ENCODE peak calls at places on chromosomes 4 and X, in four cellular contexts. F, R, M and O are unnamed samples.

GRCh38 chr4:109005523-109005922 is 242.7 kb upstream of the ETNPPL start:
- DNase-seq in F (no peak), R (peak), M (peak), O (no peak)

GRCh38 chr4:3432381-3432790 is 9.4 kb upstream of the HGFAC start:
- DNase-seq in F (no peak), R (no peak), M (no peak), O (no peak)

GRCh38 chr4:108072300-108072699 is 82.6 kb downstream of the HADH start:
- DNase-seq in F (no peak), R (no peak), M (no peak), O (peak)

GRCh38 chr4:111937368-111937767 is 207.9 kb upstream of the FAM241A start:
- DNase-seq in F (no peak), R (peak), M (peak), O (peak)

GRCh38 chrX:24858004-24858746 is 157.6 kb downstream of the ARX start:
- DNase-seq in F (no peak), R (peak), M (no peak), O (no peak)

GRCh38 chr4:26140150-26140898 is 180.5 kb upstream of the RBPJ start:
- DNase-seq in F (no peak), R (peak), M (no peak), O (no peak)

GRCh38 chr4:76028242-76028859 is 5.1 kb upstream of the CXCL10 start:
- DNase-seq in F (no peak), R (peak), M (no peak), O (no peak)

GRCh38 chrX:118823263-118824172 is at the start of gene ZCCHC12:
- DNase-seq in F (no peak), R (peak), M (peak), O (peak)

GRCh38 chr4:81965911-81966310 is 407.9 kb downstream of the HNRNPD start:
- DNase-seq in F (no peak), R (no peak), M (no peak), O (no peak)

GRCh38 chrX:17472424-17472823 is 97.4 kb downstream of the NHS start:
- DNase-seq in F (no peak), R (no peak), M (no peak), O (no peak)

GRCh38 chr4:88242144-88242543 is 42.2 kb downstream of the PPM1K start:
- DNase-seq in F (no peak), R (no peak), M (no peak), O (no peak)

GRCh38 chrX:70979136-70979762 is 48.4 kb upstream of the SLC7A3 start:
- DNase-seq in F (no peak), R (peak), M (peak), O (no peak)

GRCh38 chrX:3815896-3816664 is 102.6 kb upstream of the PRKX start:
- DNase-seq in F (peak), R (peak), M (no peak), O (no peak)

GRCh38 chrX:17818729-17819128 is 42.4 kb downstream of the RAI2 start:
- DNase-seq in F (no peak), R (no peak), M (no peak), O (no peak)

GRCh38 chr4:1026115-1026514 is 14.7 kb downstream of the FGFRL1 start:
- DNase-seq in F (no peak), R (peak), M (peak), O (no peak)

GRCh38 chr4:73066928-73067327 is 2.6 kb downstream of the COX18 start:
- DNase-seq in F (no peak), R (no peak), M (no peak), O (no peak)

GRCh38 chr4:3255611-3256186 is 6.7 kb downstream of the MSANTD1 start:
- DNase-seq in F (peak), R (no peak), M (no peak), O (no peak)

GRCh38 chrX:150574824-150575409 is 6.5 kb downstream of the MTM1 start:
- DNase-seq in F (no peak), R (no peak), M (no peak), O (no peak)

GRCh38 chr4:149293233-149293632 is 522.4 kb downstream of the IQCM start:
- DNase-seq in F (no peak), R (no peak), M (no peak), O (no peak)

GRCh38 chr4:108216510-108216909 is 47.8 kb upstream of the LEF1 start:
- DNase-seq in F (no peak), R (no peak), M (no peak), O (no peak)

GRCh38 chr4:124641715-124642380 is 70.7 kb downstream of the ANKRD50 start:
- DNase-seq in F (no peak), R (peak), M (peak), O (no peak)

GRCh38 chr4:150855981-150856510 is 159.0 kb downstream of the LRBA start:
- DNase-seq in F (no peak), R (no peak), M (no peak), O (no peak)

GRCh38 chr4:150853882-150854281 is 161.2 kb downstream of the LRBA start:
- DNase-seq in F (no peak), R (no peak), M (no peak), O (no peak)

GRCh38 chr4:150854600-150854999 is 160.5 kb downstream of the LRBA start:
- DNase-seq in F (no peak), R (no peak), M (no peak), O (no peak)

GRCh38 chr4:150849016-150849415 is 166.1 kb downstream of the LRBA start:
- DNase-seq in F (no peak), R (peak), M (peak), O (no peak)

DNA sequence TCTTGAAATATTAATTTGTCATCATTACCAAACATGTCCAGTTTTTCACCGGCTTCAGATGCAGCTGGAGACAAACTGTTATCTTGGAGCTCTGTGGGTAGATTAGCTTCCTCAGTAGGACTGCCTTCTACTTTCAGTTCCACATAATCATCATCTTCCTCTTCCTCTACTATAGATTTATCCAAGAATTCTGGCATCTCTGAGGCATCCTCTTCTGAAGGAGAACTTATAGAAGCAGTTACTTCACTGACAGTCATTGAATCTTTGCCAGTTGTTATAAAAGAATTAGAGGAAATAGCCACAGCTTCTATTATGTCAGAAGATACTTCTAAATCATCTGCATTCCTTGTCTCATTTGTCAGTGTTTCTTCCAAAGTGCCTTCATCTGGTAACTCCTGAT is 162.8 kb downstream of the LRBA start:
- DNase-seq in F (no peak), R (no peak), M (no peak), O (no peak)
- H3K4me3 ChIP-seq in F (no peak), R (no peak), M (no peak), O (no peak)

GRCh38 chr4:67885727-67886126 is 1.9 kb upstream of the TMPRSS11D start:
- DNase-seq in F (no peak), R (peak), M (peak), O (no peak)
- H3K4me3 ChIP-seq in F (no peak), R (no peak), M (no peak), O (no peak)

GRCh38 chr4:156019238-156019637 is 65.6 kb upstream of the CTSO start:
- DNase-seq in F (no peak), R (no peak), M (no peak), O (no peak)
- H3K4me3 ChIP-seq in F (no peak), R (no peak), M (no peak), O (no peak)

GRCh38 chr4:39407584-39407885 is 805 bp downstream of the KLB start:
- DNase-seq in F (no peak), R (no peak), M (no peak), O (no peak)
- H3K4me3 ChIP-seq in F (no peak), R (no peak), M (no peak), O (no peak)

DNA sequence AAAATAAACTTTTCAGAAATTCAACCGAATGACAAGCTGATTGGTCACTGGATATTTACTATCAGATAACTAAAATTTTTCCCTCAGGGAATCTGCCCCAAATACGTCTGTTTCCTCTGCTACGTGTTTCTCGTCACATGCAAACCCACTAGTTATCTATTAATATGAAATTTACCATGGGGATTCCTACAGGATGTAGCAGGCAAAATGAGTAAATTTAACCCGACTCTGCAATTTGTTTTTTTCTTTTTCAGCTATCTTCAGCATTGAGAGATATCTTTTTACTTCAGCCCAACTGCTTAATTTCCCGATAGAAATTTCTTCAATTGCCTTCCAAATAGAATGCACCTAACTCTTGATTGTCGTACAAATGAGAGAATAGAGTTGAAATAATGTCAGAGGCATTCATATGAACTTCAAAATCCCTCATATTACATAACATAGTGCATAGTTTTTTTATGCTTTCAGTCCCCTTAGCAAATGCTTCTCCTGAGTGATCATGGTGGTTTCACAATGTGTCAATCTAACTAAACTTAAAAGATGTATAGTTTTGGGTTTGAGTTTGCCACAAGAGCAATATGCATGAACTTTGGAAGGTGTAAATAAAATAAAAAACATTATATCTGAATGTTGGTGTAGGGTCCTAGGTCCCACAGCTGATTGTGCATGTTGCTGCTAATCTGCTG is 913.1 kb upstream of the GRIA3 start:
- DNase-seq in F (no peak), R (no peak), M (no peak), O (no peak)
- H3K4me3 ChIP-seq in F (no peak), R (no peak), M (no peak), O (no peak)